ENCODE peak calls at places on chromosomes 16 and 17, in seven cellular contexts. P, U, J, R, O, Y and F are unnamed samples. For H3K27me3, the result is how much of the 10 kb centered on the place peaks cover.

GRCh38 chr17:41687828-41688640 is 651 bp upstream of the EIF1 start:
- DNase-seq in P (peak), Y (peak), J (no peak), O (peak), U (peak), R (peak), F (no peak)

GRCh38 chr17:35588196-35588920 is 1.2 kb downstream of the AP2B1 start:
- DNase-seq in R (peak), O (no peak), Y (no peak), J (no peak), U (no peak), P (no peak), F (no peak)

GRCh38 chr17:59764292-59764741 is 56.9 kb downstream of the VMP1 start:
- DNase-seq in O (no peak), R (no peak), J (no peak), Y (no peak), U (no peak), P (no peak), F (no peak)

GRCh38 chr16:11781773-11782172 is 15.3 kb downstream of the ZC3H7A start:
- DNase-seq in P (no peak), Y (no peak), U (no peak), O (no peak), R (no peak), J (no peak), F (no peak)

GRCh38 chr16:89701425-89702406 is at the start of gene SPATA2L:
- DNase-seq in Y (peak), P (peak), J (peak), O (peak), U (peak), R (peak), F (peak)

GRCh38 chr17:37842401-37842800 is 81.8 kb upstream of the TBC1D3K start:
- DNase-seq in Y (no peak), O (no peak), R (no peak), J (no peak), U (no peak), P (no peak), F (no peak)

GRCh38 chr16:63876096-63876495 is 1245.8 kb downstream of the CDH11 start:
- DNase-seq in R (no peak), Y (no peak), P (no peak), O (no peak), J (no peak), U (no peak), F (no peak)

GRCh38 chr17:40986920-40987319 is 2.8 kb upstream of the KRT40 start:
- DNase-seq in P (no peak), Y (no peak), U (no peak), R (no peak), O (no peak), J (no peak), F (no peak)

GRCh38 chr16:69131167-69131748 is 1.1 kb downstream of the CHTF8 start:
- DNase-seq in O (no peak), U (no peak), R (no peak), Y (no peak), J (no peak), P (no peak), F (peak)

GRCh38 chr17:72515291-72516065 is 394.7 kb downstream of the SOX9 start:
- DNase-seq in Y (no peak), P (no peak), O (peak), U (no peak), J (no peak), R (no peak), F (no peak)

GRCh38 chr17:65556014-65556909 is 5.2 kb downstream of the AXIN2 start:
- DNase-seq in Y (peak), J (peak), P (peak), R (peak), O (peak), U (peak), F (peak)

GRCh38 chr17:80789356-80789902 is 202.2 kb upstream of the CHMP6 start:
- DNase-seq in Y (no peak), J (no peak), U (no peak), O (no peak), P (peak), R (no peak), F (no peak)

GRCh38 chr16:89073346-89074221 is 20.1 kb upstream of the ACSF3 start:
- DNase-seq in U (no peak), J (peak), Y (no peak), R (no peak), P (no peak), O (no peak), F (no peak)

GRCh38 chr16:53865492-53865863 is 161.5 kb downstream of the FTO start:
- DNase-seq in O (no peak), P (no peak), R (peak), U (no peak), Y (no peak), J (no peak), F (peak)

GRCh38 chr16:89958068-89958467 is 9.5 kb downstream of the DEF8 start:
- DNase-seq in J (peak), P (no peak), Y (no peak), R (no peak), O (peak), U (no peak), F (peak)

GRCh38 chr17:75774471-75774987 is 9.5 kb upstream of the GALK1 start:
- DNase-seq in P (no peak), U (peak), J (no peak), Y (no peak), R (no peak), O (no peak), F (no peak)

GRCh38 chr16:53915452-53916160 is 211.7 kb downstream of the FTO start:
- DNase-seq in O (no peak), P (no peak), Y (no peak), R (no peak), J (no peak), U (no peak), F (peak)

GRCh38 chr16:19963306-19963705 is 78.7 kb upstream of the GPRC5B start:
- DNase-seq in U (no peak), O (peak), J (no peak), P (no peak), Y (no peak), R (no peak), F (no peak)

GRCh38 chr17:68100000-68100641 is 64.6 kb downstream of the KPNA2 start:
- DNase-seq in R (no peak), Y (no peak), U (no peak), P (no peak), J (no peak), O (no peak), F (no peak)

GRCh38 chr17:18920911-18921441 is 31.0 kb upstream of the SLC5A10 start:
- DNase-seq in J (no peak), Y (peak), O (no peak), U (peak), P (no peak), R (peak), F (no peak)

GRCh38 chr17:49616546-49617205 is 41.0 kb downstream of the NXPH3 start:
- DNase-seq in J (no peak), U (peak), R (no peak), Y (peak), O (peak), P (peak), F (no peak)

GRCh38 chr16:31138621-31139578 is 3.4 kb upstream of the PRSS8 start:
- DNase-seq in O (peak), R (no peak), J (peak), P (peak), Y (no peak), U (peak), F (peak)

GRCh38 chr16:1413684-1414531 is 596 bp downstream of the UNKL start:
- DNase-seq in U (peak), O (peak), R (peak), P (peak), J (peak), Y (peak), F (peak)

GRCh38 chr16:88469615-88470395 is 16.7 kb downstream of the ZFPM1 start:
- DNase-seq in R (peak), J (no peak), Y (no peak), P (no peak), O (no peak), U (no peak), F (no peak)

GRCh38 chr16:49698416-49698815 is 157.5 kb downstream of the ZNF423 start:
- DNase-seq in R (no peak), O (peak), U (no peak), J (no peak), P (no peak), Y (no peak), F (no peak)

GRCh38 chr17:80441133-80441578 is 26.2 kb downstream of the ENDOV start:
- DNase-seq in U (no peak), R (peak), P (no peak), Y (peak), J (peak), O (peak), F (peak)

GRCh38 chr17:1997587-1998425 is 27.3 kb downstream of the RTN4RL1 start:
- DNase-seq in O (no peak), U (peak), J (peak), P (no peak), Y (no peak), R (no peak), F (peak)

GRCh38 chr17:34400301-34400931 is 37.4 kb upstream of the CCL1 start:
- DNase-seq in O (no peak), R (peak), Y (no peak), J (no peak), U (no peak), P (no peak), F (no peak)

GRCh38 chr16:58024347-58024672 is 1.2 kb upstream of the MMP15 start:
- DNase-seq in R (no peak), O (no peak), J (no peak), Y (no peak), P (no peak), U (no peak), F (no peak)
- H3K4me3 ChIP-seq in R (peak), O (no peak), J (peak), Y (no peak), P (peak), U (no peak), F (peak)

DNA sequence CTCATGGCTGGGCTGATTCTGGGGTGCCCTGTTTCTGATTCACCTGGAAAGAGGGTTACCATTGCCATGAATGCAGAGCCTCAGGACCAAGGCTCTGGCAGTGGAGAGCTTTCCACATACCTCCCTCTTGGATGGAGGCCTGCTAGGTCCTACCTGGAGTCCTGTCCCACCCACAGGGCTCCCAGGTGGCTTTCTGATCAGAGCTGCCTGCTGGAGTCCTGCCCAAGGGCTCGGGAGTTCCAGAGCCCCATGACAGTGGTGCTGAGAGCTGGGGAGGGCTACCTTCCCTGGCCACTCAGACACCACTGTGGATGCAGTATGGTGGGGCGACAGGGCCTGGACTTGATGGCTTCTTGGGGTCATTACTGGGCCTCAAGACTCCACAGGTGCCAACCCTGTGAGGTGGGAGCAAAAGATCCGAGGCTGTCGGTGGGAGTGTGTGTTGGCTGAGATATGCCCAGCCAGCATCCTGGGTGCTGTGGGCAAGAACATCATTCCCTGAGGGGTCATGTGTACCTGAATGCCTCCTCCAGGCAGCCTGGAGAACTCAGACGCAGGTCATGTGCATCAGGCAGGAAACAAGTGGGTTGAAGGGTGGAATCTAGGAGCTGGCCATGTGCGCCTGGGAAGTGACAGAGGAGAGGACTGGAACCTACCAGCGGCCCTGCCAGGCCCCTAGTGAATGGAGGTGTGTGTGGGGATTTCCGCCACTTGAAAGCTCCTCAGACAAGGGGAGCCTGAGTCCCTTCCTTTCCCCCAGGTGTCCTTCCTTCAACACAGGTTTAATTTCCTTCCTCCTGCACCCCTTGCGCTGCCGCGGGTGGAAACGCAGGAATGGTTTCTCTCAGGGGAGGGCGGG is 2.3 kb upstream of the WNT3 start:
- DNase-seq in J (no peak), Y (no peak), P (no peak), U (no peak), O (no peak), R (no peak), F (no peak)
- H3K27me3 ChIP-seq in J (under half), Y (half or more), P (half or more), U (half or more), O (under half), R (under half), F (under half)

DNA sequence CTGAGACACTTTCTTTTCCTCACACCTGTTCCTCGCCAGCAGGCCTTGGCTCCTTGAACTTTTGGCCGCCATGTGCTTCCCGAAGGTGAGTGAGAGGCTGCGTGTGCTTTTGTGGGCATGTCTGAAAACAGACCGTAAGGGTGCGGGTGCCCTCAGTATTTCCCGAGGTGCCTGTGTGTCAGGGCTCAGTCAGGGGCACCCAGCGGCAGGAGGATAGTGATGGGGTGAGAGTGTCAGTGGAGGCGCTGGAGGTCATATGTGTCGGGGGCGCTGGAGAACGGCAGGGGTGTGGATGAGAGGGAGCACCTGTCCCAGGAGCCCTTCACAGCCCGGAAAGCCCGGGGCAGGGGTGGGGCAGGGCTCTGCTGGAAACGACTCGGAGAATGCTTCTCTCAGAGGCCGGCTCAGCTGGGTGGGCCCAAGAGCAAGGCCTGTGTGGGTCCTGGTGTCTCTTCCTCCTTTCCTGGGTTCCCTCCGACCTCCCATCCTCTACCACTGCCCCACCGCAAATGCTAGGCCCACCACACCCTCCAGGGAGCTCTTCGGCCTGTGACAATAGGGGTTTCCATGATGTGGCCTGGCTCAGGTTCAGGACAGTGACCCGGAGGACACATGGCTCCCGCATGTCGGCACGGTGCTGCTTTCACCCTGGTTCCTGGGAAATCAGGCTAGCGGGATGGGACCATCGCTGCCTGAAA is 451 bp downstream of the IL32 start:
- DNase-seq in P (no peak), R (no peak), Y (no peak), U (no peak), O (no peak), J (peak), F (peak)
- H3K4me3 ChIP-seq in P (peak), R (peak), Y (no peak), U (peak), O (peak), J (peak), F (no peak)

GRCh38 chr16:55331648-55332185 is 7.7 kb downstream of the IRX6 start:
- DNase-seq in P (no peak), J (no peak), O (no peak), U (no peak), R (no peak), Y (no peak), F (peak)

GRCh38 chr16:55330726-55331647 is 7.0 kb downstream of the IRX6 start:
- DNase-seq in U (no peak), O (no peak), P (no peak), J (no peak), R (no peak), Y (no peak), F (peak)

GRCh38 chr16:55329791-55330190 is 5.8 kb downstream of the IRX6 start:
- DNase-seq in U (no peak), P (no peak), J (no peak), O (no peak), R (no peak), Y (no peak), F (no peak)

GRCh38 chr16:55326261-55326802 is 2.3 kb downstream of the IRX6 start:
- DNase-seq in R (no peak), J (peak), P (no peak), U (no peak), Y (no peak), O (no peak), F (peak)

DNA sequence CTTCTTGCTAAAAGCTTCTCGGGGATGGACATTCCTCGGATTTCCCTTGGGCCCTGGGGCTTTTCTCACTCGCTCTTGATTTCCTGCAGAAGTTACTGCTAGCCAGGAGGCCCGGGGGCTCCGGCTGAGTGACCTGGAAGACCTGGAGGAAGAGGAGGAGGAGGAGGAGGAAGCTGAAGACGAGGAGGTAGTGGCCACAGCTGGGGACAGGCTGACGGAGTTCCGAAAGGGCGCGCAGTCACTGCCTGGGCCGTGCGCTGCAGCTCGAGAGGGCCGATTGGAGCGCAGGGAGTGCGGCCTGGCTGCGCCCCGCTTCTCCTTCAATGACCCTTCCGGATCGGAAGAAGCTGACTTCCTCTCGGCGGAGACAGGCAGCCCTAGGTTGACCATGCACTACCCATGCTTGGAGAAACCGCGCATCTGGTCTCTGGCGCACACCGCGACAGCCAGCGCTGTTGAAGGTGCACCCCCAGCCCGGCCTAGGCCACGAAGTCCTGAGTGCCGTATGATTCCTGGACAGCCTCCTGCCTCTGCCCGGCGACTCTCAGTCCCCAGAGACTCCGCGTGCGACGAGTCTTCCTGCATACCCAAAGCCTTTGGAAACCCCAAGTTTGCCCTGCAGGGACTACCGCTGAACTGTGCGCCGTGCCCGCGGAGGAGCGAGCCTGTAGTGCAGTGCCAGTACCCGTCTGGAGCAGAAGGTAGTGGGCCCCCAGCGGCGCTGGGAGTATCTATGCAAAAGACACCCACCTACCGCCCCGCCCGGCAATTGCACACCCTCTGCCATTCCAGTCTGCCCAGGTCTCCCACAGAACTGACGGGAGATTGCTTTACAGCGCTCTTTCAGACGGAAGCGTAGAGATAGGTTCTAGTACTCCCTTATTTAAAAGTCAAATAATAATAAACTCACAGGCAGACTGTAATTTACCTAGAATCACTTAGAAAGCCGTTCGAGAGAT is 4.9 kb downstream of the IRX6 start:
- DNase-seq in U (no peak), Y (no peak), O (no peak), R (no peak), J (no peak), P (no peak), F (peak)
- H3K27me3 ChIP-seq in U (half or more), Y (under half), O (under half), R (under half), J (under half), P (half or more), F (half or more)

GRCh38 chr17:77854759-77855745 is 103.5 kb upstream of the TNRC6C start:
- DNase-seq in U (no peak), R (no peak), Y (no peak), O (no peak), J (no peak), P (no peak), F (no peak)
- H3K4me3 ChIP-seq in U (no peak), R (no peak), Y (no peak), O (no peak), J (no peak), P (no peak), F (no peak)

GRCh38 chr17:62704381-62704971 is 77.0 kb downstream of the MRC2 start:
- DNase-seq in P (no peak), R (no peak), Y (no peak), O (peak), U (peak), J (no peak), F (peak)
- H3K27me3 ChIP-seq in P (under half), R (under half), Y (under half), O (under half), U (under half), J (under half), F (under half)

GRCh38 chr17:77344038-77344437 is 203.3 kb downstream of the SEC14L1 start:
- DNase-seq in R (no peak), Y (no peak), U (no peak), O (no peak), J (no peak), P (no peak), F (no peak)

GRCh38 chr17:77349976-77350830 is 209.4 kb downstream of the SEC14L1 start:
- DNase-seq in O (no peak), U (no peak), Y (no peak), R (no peak), P (no peak), J (no peak), F (peak)

GRCh38 chr17:77347544-77347943 is 206.8 kb downstream of the SEC14L1 start:
- DNase-seq in O (no peak), J (no peak), P (no peak), U (no peak), Y (peak), R (no peak), F (no peak)

GRCh38 chr17:77345260-77345910 is 204.6 kb downstream of the SEC14L1 start:
- DNase-seq in O (no peak), P (no peak), U (no peak), Y (no peak), J (no peak), R (no peak), F (peak)

GRCh38 chr17:77346765-77347164 is 206.0 kb downstream of the SEC14L1 start:
- DNase-seq in U (no peak), J (no peak), Y (no peak), P (no peak), R (no peak), O (no peak), F (no peak)
- H3K4me3 ChIP-seq in U (no peak), J (no peak), Y (no peak), P (no peak), R (no peak), O (no peak), F (no peak)